ENCODE peak calls at places on chromosomes 7 and 10, in eight cellular contexts. One of them, this sample, is unnamed.

GRCh38 chr7:155020996-155021395 is 18.1 kb upstream of the PAXIP1 start:
- DNase-seq in H1: no peak
- DNase-seq in stomach: no peak
- DNase-seq in transverse colon: no peak
- DNase-seq in K562: no peak
- DNase-seq in ovary: no peak
- DNase-seq in sigmoid colon: no peak
- DNase-seq in A549: no peak
- DNase-seq in this sample: no peak

GRCh38 chr10:11493646-11494045 is 117.8 kb downstream of the USP6NL start:
- DNase-seq in sigmoid colon: no peak
- DNase-seq in A549: no peak
- DNase-seq in K562: no peak
- DNase-seq in stomach: no peak
- DNase-seq in ovary: no peak
- DNase-seq in H1: no peak
- DNase-seq in transverse colon: no peak
- DNase-seq in this sample: no peak

GRCh38 chr7:150716368-150716767 is at the start of gene GIMAP1:
- DNase-seq in H1: no peak
- DNase-seq in ovary: no peak
- DNase-seq in sigmoid colon: no peak
- DNase-seq in A549: no peak
- DNase-seq in transverse colon: peak
- DNase-seq in K562: no peak
- DNase-seq in stomach: no peak
- DNase-seq in this sample: no peak

GRCh38 chr7:149626972-149627371 is 129.4 kb upstream of the ZNF746 start:
- DNase-seq in transverse colon: no peak
- DNase-seq in ovary: no peak
- DNase-seq in H1: no peak
- DNase-seq in A549: no peak
- DNase-seq in sigmoid colon: no peak
- DNase-seq in stomach: no peak
- DNase-seq in K562: no peak
- DNase-seq in this sample: no peak

GRCh38 chr7:105000190-105000589 is 13.8 kb upstream of the KMT2E start:
- DNase-seq in ovary: no peak
- DNase-seq in transverse colon: no peak
- DNase-seq in A549: no peak
- DNase-seq in H1: no peak
- DNase-seq in K562: peak
- DNase-seq in sigmoid colon: no peak
- DNase-seq in stomach: no peak
- DNase-seq in this sample: no peak

GRCh38 chr7:23044581-23044980 is 30.7 kb upstream of the HYCC1 start:
- DNase-seq in ovary: no peak
- DNase-seq in transverse colon: no peak
- DNase-seq in A549: no peak
- DNase-seq in H1: no peak
- DNase-seq in stomach: no peak
- DNase-seq in sigmoid colon: no peak
- DNase-seq in K562: no peak
- DNase-seq in this sample: no peak

GRCh38 chr10:7700577-7701125 is 2.5 kb upstream of the ITIH2 start:
- DNase-seq in transverse colon: no peak
- DNase-seq in H1: no peak
- DNase-seq in stomach: no peak
- DNase-seq in A549: peak
- DNase-seq in K562: no peak
- DNase-seq in sigmoid colon: no peak
- DNase-seq in ovary: no peak
- DNase-seq in this sample: no peak

GRCh38 chr10:130354976-130355795 is 219.0 kb downstream of the GLRX3 start:
- DNase-seq in ovary: no peak
- DNase-seq in transverse colon: no peak
- DNase-seq in H1: no peak
- DNase-seq in stomach: no peak
- DNase-seq in A549: no peak
- DNase-seq in K562: no peak
- DNase-seq in sigmoid colon: no peak
- DNase-seq in this sample: no peak

GRCh38 chr7:44530990-44531389 is 10.1 kb downstream of the NPC1L1 start:
- DNase-seq in stomach: peak
- DNase-seq in ovary: no peak
- DNase-seq in H1: no peak
- DNase-seq in sigmoid colon: no peak
- DNase-seq in transverse colon: no peak
- DNase-seq in A549: no peak
- DNase-seq in K562: peak
- DNase-seq in this sample: no peak

GRCh38 chr10:55668326-55668922 is 692.6 kb downstream of the ZWINT start:
- DNase-seq in K562: no peak
- DNase-seq in stomach: no peak
- DNase-seq in H1: no peak
- DNase-seq in ovary: no peak
- DNase-seq in A549: no peak
- DNase-seq in sigmoid colon: no peak
- DNase-seq in transverse colon: no peak
- DNase-seq in this sample: no peak

GRCh38 chr7:93883078-93883916 is 7.3 kb downstream of the TFPI2 start:
- DNase-seq in K562: no peak
- DNase-seq in A549: no peak
- DNase-seq in stomach: no peak
- DNase-seq in sigmoid colon: no peak
- DNase-seq in ovary: no peak
- DNase-seq in H1: no peak
- DNase-seq in transverse colon: no peak
- DNase-seq in this sample: no peak

GRCh38 chr7:1555046-1555812 is 776 bp downstream of the TMEM184A start:
- DNase-seq in ovary: peak
- DNase-seq in transverse colon: peak
- DNase-seq in stomach: peak
- DNase-seq in sigmoid colon: no peak
- DNase-seq in K562: peak
- DNase-seq in H1: no peak
- DNase-seq in A549: peak
- DNase-seq in this sample: no peak

GRCh38 chr7:37577901-37578300 is 105.7 kb upstream of the GPR141 start:
- DNase-seq in sigmoid colon: no peak
- DNase-seq in A549: no peak
- DNase-seq in transverse colon: no peak
- DNase-seq in stomach: no peak
- DNase-seq in K562: no peak
- DNase-seq in H1: no peak
- DNase-seq in ovary: no peak
- DNase-seq in this sample: no peak

GRCh38 chr10:133385214-133385613 is 6.2 kb downstream of the PAOX start:
- DNase-seq in transverse colon: no peak
- DNase-seq in sigmoid colon: no peak
- DNase-seq in H1: no peak
- DNase-seq in A549: no peak
- DNase-seq in K562: no peak
- DNase-seq in ovary: no peak
- DNase-seq in stomach: no peak
- DNase-seq in this sample: no peak

GRCh38 chr10:14571866-14572507 is 202.7 kb downstream of the FAM107B start:
- DNase-seq in sigmoid colon: no peak
- DNase-seq in transverse colon: no peak
- DNase-seq in ovary: no peak
- DNase-seq in H1: no peak
- DNase-seq in A549: peak
- DNase-seq in stomach: peak
- DNase-seq in K562: no peak
- DNase-seq in this sample: no peak

GRCh38 chr10:14852236-14852635 is 14.1 kb downstream of the HSPA14 start:
- DNase-seq in stomach: no peak
- DNase-seq in A549: no peak
- DNase-seq in H1: no peak
- DNase-seq in transverse colon: no peak
- DNase-seq in ovary: no peak
- DNase-seq in K562: no peak
- DNase-seq in sigmoid colon: no peak
- DNase-seq in this sample: no peak

GRCh38 chr10:77795426-77796055 is 131.0 kb downstream of the DLG5 start:
- DNase-seq in A549: no peak
- DNase-seq in ovary: no peak
- DNase-seq in transverse colon: no peak
- DNase-seq in sigmoid colon: no peak
- DNase-seq in H1: no peak
- DNase-seq in K562: no peak
- DNase-seq in stomach: no peak
- DNase-seq in this sample: no peak

GRCh38 chr7:96920713-96921112 is 84.6 kb upstream of the DLX6 start:
- DNase-seq in sigmoid colon: no peak
- DNase-seq in transverse colon: no peak
- DNase-seq in stomach: no peak
- DNase-seq in A549: no peak
- DNase-seq in K562: no peak
- DNase-seq in H1: no peak
- DNase-seq in ovary: no peak
- DNase-seq in this sample: no peak

GRCh38 chr10:122492006-122492405 is 30.7 kb downstream of the HTRA1 start:
- DNase-seq in K562: no peak
- DNase-seq in transverse colon: no peak
- DNase-seq in ovary: no peak
- DNase-seq in H1: no peak
- DNase-seq in stomach: no peak
- DNase-seq in sigmoid colon: no peak
- DNase-seq in A549: no peak
- DNase-seq in this sample: no peak

GRCh38 chr7:47635091-47636090 is 53.5 kb upstream of the TNS3 start:
- DNase-seq in transverse colon: peak
- DNase-seq in ovary: peak
- DNase-seq in sigmoid colon: peak
- DNase-seq in H1: no peak
- DNase-seq in stomach: peak
- DNase-seq in A549: peak
- DNase-seq in K562: no peak
- DNase-seq in this sample: no peak

GRCh38 chr7:69047166-69047760 is 551.0 kb upstream of the AUTS2 start:
- DNase-seq in transverse colon: no peak
- DNase-seq in K562: no peak
- DNase-seq in H1: no peak
- DNase-seq in stomach: no peak
- DNase-seq in ovary: no peak
- DNase-seq in A549: no peak
- DNase-seq in sigmoid colon: no peak
- DNase-seq in this sample: no peak

GRCh38 chr10:92755725-92756124 is 66.0 kb downstream of the HHEX start:
- DNase-seq in ovary: no peak
- DNase-seq in stomach: no peak
- DNase-seq in sigmoid colon: no peak
- DNase-seq in K562: no peak
- DNase-seq in H1: no peak
- DNase-seq in A549: no peak
- DNase-seq in transverse colon: no peak
- DNase-seq in this sample: no peak
- H3K4me3 ChIP-seq in ovary: no peak
- H3K4me3 ChIP-seq in stomach: no peak
- H3K4me3 ChIP-seq in sigmoid colon: no peak
- H3K4me3 ChIP-seq in K562: no peak
- H3K4me3 ChIP-seq in H1: no peak
- H3K4me3 ChIP-seq in A549: no peak
- H3K4me3 ChIP-seq in transverse colon: no peak
- H3K4me3 ChIP-seq in this sample: no peak

DNA sequence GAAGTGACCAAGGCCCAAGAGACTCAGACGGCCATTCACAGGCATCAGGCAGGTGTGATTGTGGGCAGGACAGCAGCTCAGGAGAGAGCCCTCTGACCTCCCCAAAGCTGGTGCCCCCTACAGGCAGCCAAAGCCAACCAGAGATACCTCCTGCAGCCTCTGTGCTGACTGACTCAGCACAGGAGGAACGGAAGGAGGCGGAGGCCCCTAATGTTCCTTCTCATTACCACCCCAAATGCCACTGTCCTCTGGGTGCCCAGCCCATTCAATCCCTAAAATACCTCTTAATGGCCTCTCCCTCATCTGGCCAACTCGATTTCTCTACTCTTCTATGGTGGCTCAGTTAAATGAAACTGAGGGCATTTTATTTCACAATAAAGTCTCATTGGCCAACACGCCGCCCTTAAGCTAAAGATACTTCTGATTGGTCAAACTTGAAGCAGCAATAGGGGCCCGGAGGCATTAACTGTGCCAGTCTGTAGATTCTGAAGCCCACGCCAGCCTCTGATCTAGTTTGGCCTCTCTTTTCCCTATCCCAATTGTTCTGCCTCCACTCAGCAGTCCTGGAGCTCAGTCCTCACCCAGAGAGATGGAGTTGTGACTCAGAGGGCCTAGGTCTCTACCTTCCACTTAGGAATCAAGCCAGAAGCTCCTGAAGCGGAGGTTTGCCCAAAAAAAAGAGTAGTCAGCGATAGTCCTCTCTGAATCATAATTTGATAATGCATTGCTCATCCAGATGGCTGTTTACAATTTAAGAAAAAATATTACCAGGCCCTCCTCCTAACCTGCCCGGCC is 1.2 kb downstream of the CYREN start:
- DNase-seq in ovary: no peak
- DNase-seq in transverse colon: peak
- DNase-seq in H1: peak
- DNase-seq in stomach: no peak
- DNase-seq in sigmoid colon: no peak
- DNase-seq in A549: peak
- DNase-seq in K562: peak
- DNase-seq in this sample: no peak
- TF ChIP-seq POLR2A in ovary: no peak
- TF ChIP-seq POLR2A in transverse colon: no peak
- TF ChIP-seq POLR2A in H1: no peak
- TF ChIP-seq POLR2A in stomach: no peak
- TF ChIP-seq POLR2A in sigmoid colon: no peak
- TF ChIP-seq POLR2A in A549: no peak
- TF ChIP-seq POLR2A in K562: peak
- TF ChIP-seq POLR2A in this sample: no peak

GRCh38 chr10:104809288-104810090 is 168.4 kb downstream of the SORCS3 start:
- DNase-seq in ovary: no peak
- DNase-seq in H1: peak
- DNase-seq in transverse colon: no peak
- DNase-seq in sigmoid colon: no peak
- DNase-seq in K562: no peak
- DNase-seq in stomach: no peak
- DNase-seq in A549: no peak
- DNase-seq in this sample: no peak
- TF ChIP-seq EP300 in ovary: no peak
- TF ChIP-seq EP300 in H1: no peak
- TF ChIP-seq EP300 in transverse colon: no peak
- TF ChIP-seq EP300 in sigmoid colon: no peak
- TF ChIP-seq EP300 in K562: no peak
- TF ChIP-seq EP300 in stomach: no peak
- TF ChIP-seq EP300 in A549: no peak
- TF ChIP-seq EP300 in this sample: no peak

DNA sequence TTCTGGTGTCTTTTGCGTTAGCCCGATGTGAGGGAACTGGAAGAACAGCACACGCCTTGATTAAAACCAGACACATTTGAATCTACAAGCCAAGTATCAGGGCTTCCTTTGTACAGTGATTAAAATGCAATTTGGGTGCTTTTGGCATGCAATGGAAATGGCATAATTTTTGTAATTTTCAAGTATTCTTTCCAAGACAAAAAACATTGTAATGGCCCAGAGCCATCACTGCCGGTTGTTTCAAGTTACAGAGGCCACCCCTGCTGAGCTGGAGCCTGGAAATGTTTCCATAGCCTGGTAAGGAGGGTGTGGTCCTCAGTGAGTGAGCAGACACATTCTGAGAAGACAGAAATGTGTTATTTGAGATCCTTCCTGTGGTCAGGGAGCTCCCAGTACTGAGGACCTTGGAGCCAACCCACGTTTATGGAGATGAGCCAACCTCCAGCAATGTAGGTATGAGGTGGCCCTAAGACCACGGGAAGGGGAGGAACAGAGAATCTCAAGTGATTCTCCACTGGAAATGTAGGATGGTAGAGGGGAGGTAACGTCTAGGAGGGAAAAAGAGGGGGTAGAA is 20.9 kb downstream of the TEX36 start:
- DNase-seq in transverse colon: no peak
- DNase-seq in H1: no peak
- DNase-seq in K562: peak
- DNase-seq in sigmoid colon: no peak
- DNase-seq in ovary: no peak
- DNase-seq in A549: no peak
- DNase-seq in stomach: no peak
- DNase-seq in this sample: peak
- H3K4me3 ChIP-seq in transverse colon: no peak
- H3K4me3 ChIP-seq in H1: no peak
- H3K4me3 ChIP-seq in K562: no peak
- H3K4me3 ChIP-seq in sigmoid colon: no peak
- H3K4me3 ChIP-seq in ovary: no peak
- H3K4me3 ChIP-seq in A549: no peak
- H3K4me3 ChIP-seq in stomach: no peak
- H3K4me3 ChIP-seq in this sample: no peak